ENCODE peak calls at places on chromosomes 12 and 14, in four cellular contexts. One of them, this sample, is unnamed.
A peak's percentile ranks its signal among the peaks of the same experiment; 100 is the strongest.

GRCh38 chr12:5344131-5344530 is 87.8 kb upstream of the NTF3 start:
- DNase-seq in CD4-positive, alpha-beta memory T cell: no peak
- DNase-seq in astrocyte of the spinal cord: no peak
- DNase-seq in MM.1S: no peak
- DNase-seq in this sample: no peak

GRCh38 chr12:120981407-120981921 is 3.1 kb downstream of the HNF1A start:
- DNase-seq in CD4-positive, alpha-beta memory T cell: no peak
- DNase-seq in astrocyte of the spinal cord: no peak
- DNase-seq in MM.1S: no peak
- DNase-seq in this sample: no peak

GRCh38 chr14:76948213-76948947 is 80.1 kb downstream of the IRF2BPL start:
- DNase-seq in CD4-positive, alpha-beta memory T cell: no peak
- DNase-seq in astrocyte of the spinal cord: no peak
- DNase-seq in MM.1S: no peak
- DNase-seq in this sample: no peak

GRCh38 chr14:36690301-36691020 is 28.8 kb downstream of the PAX9 start:
- DNase-seq in CD4-positive, alpha-beta memory T cell: no peak
- DNase-seq in astrocyte of the spinal cord: no peak
- DNase-seq in MM.1S: no peak
- DNase-seq in this sample: no peak

GRCh38 chr12:111444706-111445310 is 39.1 kb downstream of the SH2B3 start:
- DNase-seq in CD4-positive, alpha-beta memory T cell: peak; percentile 91
- DNase-seq in astrocyte of the spinal cord: no peak
- DNase-seq in MM.1S: peak; percentile 89
- DNase-seq in this sample: peak; percentile 87

GRCh38 chr14:100076630-100077029 is 11.4 kb downstream of the EVL start:
- DNase-seq in CD4-positive, alpha-beta memory T cell: no peak
- DNase-seq in astrocyte of the spinal cord: peak; percentile 28
- DNase-seq in MM.1S: no peak
- DNase-seq in this sample: no peak

GRCh38 chr12:120096671-120097202 is 19.8 kb downstream of the RAB35 start:
- DNase-seq in CD4-positive, alpha-beta memory T cell: no peak
- DNase-seq in astrocyte of the spinal cord: no peak
- DNase-seq in MM.1S: no peak
- DNase-seq in this sample: no peak

GRCh38 chr12:118418385-118419057 is 42.2 kb downstream of the SUDS3 start:
- DNase-seq in CD4-positive, alpha-beta memory T cell: no peak
- DNase-seq in astrocyte of the spinal cord: peak; percentile 15
- DNase-seq in MM.1S: no peak
- DNase-seq in this sample: no peak

GRCh38 chr12:105076098-105076497 is 8.2 kb downstream of the ALDH1L2 start:
- DNase-seq in CD4-positive, alpha-beta memory T cell: no peak
- DNase-seq in astrocyte of the spinal cord: peak; percentile 31
- DNase-seq in MM.1S: no peak
- DNase-seq in this sample: no peak

This sample was measured in central memory CD4-positive, alpha-beta T cell.